ENCODE peak calls at places on chromosome 13, in four cellular contexts. One of them, this sample, is unnamed.

GRCh38 chr13:33859691-33860303 is 41.8 kb downstream of the RFC3 start:
- DNase-seq in psoas muscle: no peak
- DNase-seq in HFFc6: no peak
- DNase-seq in fibroblast of mammary gland: peak
- DNase-seq in this sample: no peak

GRCh38 chr13:41352935-41353801 is 42.1 kb downstream of the NAA16 start:
- DNase-seq in psoas muscle: no peak
- DNase-seq in fibroblast of mammary gland: peak
- DNase-seq in HFFc6: peak
- DNase-seq in this sample: peak

GRCh38 chr13:44667950-44668349 is 91.8 kb upstream of the TSC22D1 start:
- DNase-seq in HFFc6: peak
- DNase-seq in fibroblast of mammary gland: peak
- DNase-seq in psoas muscle: no peak
- DNase-seq in this sample: peak

GRCh38 chr13:92513672-92514071 is 712.9 kb upstream of the GPC6 start:
- DNase-seq in fibroblast of mammary gland: no peak
- DNase-seq in HFFc6: no peak
- DNase-seq in psoas muscle: no peak
- DNase-seq in this sample: no peak

GRCh38 chr13:93758575-93758974 is 532.0 kb downstream of the GPC6 start:
- DNase-seq in fibroblast of mammary gland: peak
- DNase-seq in HFFc6: no peak
- DNase-seq in psoas muscle: no peak
- DNase-seq in this sample: no peak

GRCh38 chr13:29522044-29522685 is 73.3 kb downstream of the SLC7A1 start:
- DNase-seq in fibroblast of mammary gland: peak
- DNase-seq in psoas muscle: no peak
- DNase-seq in HFFc6: peak
- DNase-seq in this sample: peak

GRCh38 chr13:46844431-46844830 is 47.5 kb upstream of the ESD start:
- DNase-seq in psoas muscle: no peak
- DNase-seq in fibroblast of mammary gland: peak
- DNase-seq in HFFc6: no peak
- DNase-seq in this sample: no peak

GRCh38 chr13:106089251-106089940 is 446.1 kb downstream of the EFNB2 start:
- DNase-seq in psoas muscle: no peak
- DNase-seq in fibroblast of mammary gland: peak
- DNase-seq in HFFc6: no peak
- DNase-seq in this sample: no peak

GRCh38 chr13:103351035-103351828 is 285.0 kb upstream of the SLC10A2 start:
- DNase-seq in HFFc6: no peak
- DNase-seq in fibroblast of mammary gland: peak
- DNase-seq in psoas muscle: no peak
- DNase-seq in this sample: no peak

GRCh38 chr13:31426395-31426794 is 226.6 kb downstream of the B3GLCT start:
- DNase-seq in fibroblast of mammary gland: no peak
- DNase-seq in HFFc6: no peak
- DNase-seq in psoas muscle: no peak
- DNase-seq in this sample: no peak

GRCh38 chr13:39317284-39317683 is 279.0 kb downstream of the NHLRC3 start:
- DNase-seq in HFFc6: no peak
- DNase-seq in psoas muscle: peak
- DNase-seq in fibroblast of mammary gland: peak
- DNase-seq in this sample: no peak

GRCh38 chr13:75101997-75102720 is 379.8 kb downstream of the TBC1D4 start:
- DNase-seq in fibroblast of mammary gland: peak
- DNase-seq in psoas muscle: no peak
- DNase-seq in HFFc6: peak
- DNase-seq in this sample: no peak

GRCh38 chr13:64928704-64929499 is 2301.2 kb downstream of the PCDH9 start:
- DNase-seq in psoas muscle: no peak
- DNase-seq in fibroblast of mammary gland: peak
- DNase-seq in HFFc6: peak
- DNase-seq in this sample: peak

GRCh38 chr13:108621421-108621820 is 8.0 kb upstream of the MYO16 start:
- DNase-seq in HFFc6: no peak
- DNase-seq in fibroblast of mammary gland: no peak
- DNase-seq in psoas muscle: no peak
- DNase-seq in this sample: no peak

GRCh38 chr13:107968470-107968869 is 246.9 kb downstream of the LIG4 start:
- DNase-seq in fibroblast of mammary gland: no peak
- DNase-seq in psoas muscle: no peak
- DNase-seq in HFFc6: no peak
- DNase-seq in this sample: no peak

GRCh38 chr13:69857188-69857821 is 250.3 kb upstream of the ATXN8OS start:
- DNase-seq in psoas muscle: no peak
- DNase-seq in HFFc6: peak
- DNase-seq in fibroblast of mammary gland: peak
- DNase-seq in this sample: no peak

GRCh38 chr13:40178130-40178529 is 488.3 kb downstream of the FOXO1 start:
- DNase-seq in psoas muscle: no peak
- DNase-seq in fibroblast of mammary gland: no peak
- DNase-seq in HFFc6: no peak
- DNase-seq in this sample: no peak

GRCh38 chr13:45674908-45675307 is 27.2 kb upstream of the CBY2 start:
- DNase-seq in HFFc6: peak
- DNase-seq in psoas muscle: no peak
- DNase-seq in fibroblast of mammary gland: peak
- DNase-seq in this sample: peak

GRCh38 chr13:52850396-52851152 is 2.1 kb upstream of the PCDH8 start:
- DNase-seq in HFFc6: no peak
- DNase-seq in fibroblast of mammary gland: peak
- DNase-seq in psoas muscle: peak
- DNase-seq in this sample: no peak

GRCh38 chr13:88932950-88933349 is 1261.8 kb downstream of the SLITRK5 start:
- DNase-seq in psoas muscle: no peak
- DNase-seq in fibroblast of mammary gland: no peak
- DNase-seq in HFFc6: no peak
- DNase-seq in this sample: no peak

DNA sequence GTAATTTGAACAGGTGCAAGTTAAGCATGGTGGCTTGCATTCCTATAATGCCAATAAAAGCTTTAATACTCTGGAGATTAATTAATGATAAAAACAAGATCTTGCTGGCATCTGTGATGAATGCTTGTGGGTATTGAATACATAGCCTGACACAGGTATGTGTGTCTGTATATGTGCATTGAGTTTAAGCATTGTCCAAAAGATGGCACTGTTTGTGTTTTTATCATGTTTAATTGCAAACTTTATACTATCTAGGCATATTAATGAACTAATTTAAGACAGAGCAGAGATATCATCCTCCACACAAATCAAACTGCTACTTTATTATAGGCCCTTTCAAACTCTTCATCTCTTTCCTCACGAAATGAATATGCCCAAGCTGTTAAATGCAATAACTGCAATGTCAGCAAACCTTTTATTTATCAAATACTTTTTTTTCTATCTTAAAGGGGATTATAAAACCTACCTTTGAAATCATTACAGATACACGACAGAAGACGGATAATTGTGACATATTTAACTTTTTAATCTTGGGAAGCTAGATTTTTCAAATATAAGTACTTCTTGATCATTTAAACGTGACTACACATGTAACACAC is 86.5 kb downstream of the TNFSF11 start:
- DNase-seq in psoas muscle: no peak
- DNase-seq in HFFc6: no peak
- DNase-seq in fibroblast of mammary gland: peak
- DNase-seq in this sample: no peak
- TF ChIP-seq CTCF in psoas muscle: no peak
- TF ChIP-seq CTCF in HFFc6: peak
- TF ChIP-seq CTCF in fibroblast of mammary gland: peak
- TF ChIP-seq CTCF in this sample: peak

GRCh38 chr13:98415326-98416070 is 161.4 kb downstream of the STK24 start:
- DNase-seq in psoas muscle: no peak
- DNase-seq in fibroblast of mammary gland: no peak
- DNase-seq in HFFc6: no peak
- DNase-seq in this sample: no peak

GRCh38 chr13:98411013-98411412 is 165.9 kb downstream of the STK24 start:
- DNase-seq in psoas muscle: no peak
- DNase-seq in fibroblast of mammary gland: no peak
- DNase-seq in HFFc6: no peak
- DNase-seq in this sample: no peak

GRCh38 chr13:98416408-98416807 is 160.5 kb downstream of the STK24 start:
- DNase-seq in HFFc6: no peak
- DNase-seq in fibroblast of mammary gland: no peak
- DNase-seq in psoas muscle: no peak
- DNase-seq in this sample: no peak

GRCh38 chr13:98411617-98412310 is 165.1 kb downstream of the STK24 start:
- DNase-seq in fibroblast of mammary gland: no peak
- DNase-seq in psoas muscle: no peak
- DNase-seq in HFFc6: no peak
- DNase-seq in this sample: no peak

DNA sequence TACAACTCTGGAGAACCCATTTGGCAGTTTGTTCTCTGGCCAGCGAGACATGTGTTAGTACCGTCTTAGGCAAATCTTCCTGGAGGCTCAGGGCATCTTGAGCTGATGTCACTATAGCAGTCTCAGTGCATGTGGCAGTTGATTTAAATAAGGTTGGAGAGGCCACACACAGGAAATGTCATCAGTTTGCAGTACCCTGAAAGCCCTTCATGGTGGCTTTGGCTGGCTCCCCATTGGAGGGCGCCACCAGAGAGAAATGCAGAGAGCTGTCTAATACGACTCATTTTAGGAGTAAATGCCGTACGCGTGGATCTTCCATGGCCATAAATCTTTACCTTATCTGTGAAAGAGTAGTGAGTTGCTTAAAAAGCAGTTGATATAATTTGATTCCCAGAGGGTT is 163.1 kb downstream of the STK24 start:
- DNase-seq in fibroblast of mammary gland: no peak
- DNase-seq in HFFc6: no peak
- DNase-seq in psoas muscle: no peak
- DNase-seq in this sample: no peak
- TF ChIP-seq CTCF in fibroblast of mammary gland: no peak
- TF ChIP-seq CTCF in HFFc6: peak
- TF ChIP-seq CTCF in psoas muscle: no peak
- TF ChIP-seq CTCF in this sample: no peak

GRCh38 chr13:19864339-19865309 is 1.2 kb upstream of the ZMYM5 start:
- DNase-seq in HFFc6: peak
- DNase-seq in fibroblast of mammary gland: peak
- DNase-seq in psoas muscle: peak
- DNase-seq in this sample: no peak
- TF ChIP-seq CTCF in HFFc6: peak
- TF ChIP-seq CTCF in fibroblast of mammary gland: peak
- TF ChIP-seq CTCF in psoas muscle: peak
- TF ChIP-seq CTCF in this sample: peak

GRCh38 chr13:99935772-99936171 is 35.8 kb downstream of the ZIC5 start:
- DNase-seq in fibroblast of mammary gland: no peak
- DNase-seq in HFFc6: no peak
- DNase-seq in psoas muscle: no peak
- DNase-seq in this sample: no peak
- TF ChIP-seq CTCF in fibroblast of mammary gland: no peak
- TF ChIP-seq CTCF in HFFc6: peak
- TF ChIP-seq CTCF in psoas muscle: no peak
- TF ChIP-seq CTCF in this sample: no peak

GRCh38 chr13:26095846-26096245 is 44.0 kb upstream of the SHISA2 start:
- DNase-seq in fibroblast of mammary gland: no peak
- DNase-seq in HFFc6: no peak
- DNase-seq in psoas muscle: no peak
- DNase-seq in this sample: no peak

GRCh38 chr13:26095338-26095737 is 43.5 kb upstream of the SHISA2 start:
- DNase-seq in fibroblast of mammary gland: no peak
- DNase-seq in psoas muscle: no peak
- DNase-seq in HFFc6: no peak
- DNase-seq in this sample: no peak
- TF ChIP-seq CTCF in fibroblast of mammary gland: no peak
- TF ChIP-seq CTCF in psoas muscle: no peak
- TF ChIP-seq CTCF in HFFc6: no peak
- TF ChIP-seq CTCF in this sample: no peak

GRCh38 chr13:80362488-80362887 is 21.6 kb upstream of the SPRY2 start:
- DNase-seq in fibroblast of mammary gland: no peak
- DNase-seq in HFFc6: no peak
- DNase-seq in psoas muscle: no peak
- DNase-seq in this sample: no peak

GRCh38 chr13:80361883-80362327 is 21.0 kb upstream of the SPRY2 start:
- DNase-seq in HFFc6: no peak
- DNase-seq in psoas muscle: no peak
- DNase-seq in fibroblast of mammary gland: no peak
- DNase-seq in this sample: no peak

GRCh38 chr13:80367473-80367872 is 26.5 kb upstream of the SPRY2 start:
- DNase-seq in HFFc6: no peak
- DNase-seq in fibroblast of mammary gland: no peak
- DNase-seq in psoas muscle: no peak
- DNase-seq in this sample: no peak

GRCh38 chr13:80361298-80361697 is 20.4 kb upstream of the SPRY2 start:
- DNase-seq in psoas muscle: no peak
- DNase-seq in HFFc6: no peak
- DNase-seq in fibroblast of mammary gland: no peak
- DNase-seq in this sample: no peak

DNA sequence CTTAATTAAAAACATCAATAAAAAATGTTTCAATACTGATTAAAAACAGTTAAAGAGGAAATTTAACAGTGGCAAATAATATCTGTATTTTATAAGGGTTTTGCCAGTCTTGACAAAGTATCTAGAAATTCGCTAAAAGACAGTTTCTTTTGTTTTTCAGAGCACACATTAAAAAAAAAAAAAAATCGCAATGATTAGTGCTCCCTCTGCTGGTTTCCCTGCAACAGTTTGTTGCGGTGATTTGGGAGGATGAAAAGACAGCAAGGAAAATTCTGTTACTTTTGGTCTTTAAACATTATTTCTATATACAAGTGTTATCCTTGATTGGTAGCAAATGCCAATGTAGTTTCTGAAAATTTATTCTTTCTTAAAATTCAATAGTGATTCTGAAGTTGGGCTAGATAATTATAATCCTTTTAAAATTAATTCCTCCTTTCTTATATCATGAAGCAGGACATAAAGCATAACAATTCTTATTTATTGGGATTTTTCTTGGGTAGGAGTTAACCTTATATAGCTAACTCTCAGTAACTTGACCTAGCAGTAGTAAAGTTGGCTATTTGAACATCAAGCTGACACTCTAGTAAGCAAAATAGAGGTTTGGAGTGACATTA is 23.1 kb upstream of the SPRY2 start:
- DNase-seq in fibroblast of mammary gland: peak
- DNase-seq in HFFc6: no peak
- DNase-seq in psoas muscle: no peak
- DNase-seq in this sample: no peak
- TF ChIP-seq CTCF in fibroblast of mammary gland: peak
- TF ChIP-seq CTCF in HFFc6: peak
- TF ChIP-seq CTCF in psoas muscle: peak
- TF ChIP-seq CTCF in this sample: peak

DNA sequence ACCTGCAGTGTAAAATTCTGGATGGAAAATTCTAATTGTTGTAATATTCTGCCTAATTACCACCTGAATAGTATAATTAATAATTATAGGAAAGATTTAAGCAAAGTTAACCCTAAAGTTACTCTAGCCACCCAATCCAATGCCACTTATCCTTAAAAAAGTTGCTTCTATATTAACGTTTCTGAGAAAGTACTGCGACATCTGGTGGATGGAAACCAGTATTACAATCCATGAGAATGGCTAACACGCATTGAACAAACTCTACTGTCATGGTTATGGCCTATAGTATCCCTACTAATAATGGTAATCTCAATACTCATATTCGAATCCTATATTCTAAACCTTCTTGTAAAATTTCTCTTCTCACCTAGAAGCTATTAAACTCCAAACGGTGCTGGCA is 1551.8 kb downstream of the SLITRK1 start:
- DNase-seq in psoas muscle: no peak
- DNase-seq in HFFc6: no peak
- DNase-seq in fibroblast of mammary gland: peak
- DNase-seq in this sample: no peak
- TF ChIP-seq CTCF in psoas muscle: no peak
- TF ChIP-seq CTCF in HFFc6: peak
- TF ChIP-seq CTCF in fibroblast of mammary gland: peak
- TF ChIP-seq CTCF in this sample: peak

GRCh38 chr13:50127017-50127725 is 111.9 kb downstream of the KCNRG start:
- DNase-seq in psoas muscle: peak
- DNase-seq in HFFc6: peak
- DNase-seq in fibroblast of mammary gland: peak
- DNase-seq in this sample: no peak
- TF ChIP-seq CTCF in psoas muscle: no peak
- TF ChIP-seq CTCF in HFFc6: no peak
- TF ChIP-seq CTCF in fibroblast of mammary gland: no peak
- TF ChIP-seq CTCF in this sample: peak